ENCODE peak calls at places on chromosome 15, in seven cellular contexts. Z, I, K, S, L, T and F are unnamed samples.

GRCh38 chr15:63373330-63373729 is 8.3 kb downstream of the CA12 start:
- DNase-seq in Z (no peak), I (no peak), K (no peak), S (no peak), L (no peak), T (no peak), F (no peak)

GRCh38 chr15:68310811-68311463 is 33.4 kb downstream of the FEM1B start:
- DNase-seq in Z (no peak), I (no peak), K (no peak), S (no peak), L (peak), T (no peak), F (no peak)

GRCh38 chr15:34335176-34335575 is 2.4 kb downstream of the SLC12A6 start:
- DNase-seq in Z (no peak), I (no peak), K (no peak), S (no peak), L (no peak), T (peak), F (no peak)

GRCh38 chr15:66863382-66864085 is 161.5 kb downstream of the SMAD6 start:
- DNase-seq in Z (no peak), I (peak), K (no peak), S (peak), L (no peak), T (no peak), F (peak)

GRCh38 chr15:31079519-31079918 is 22.0 kb downstream of the TRPM1 start:
- DNase-seq in Z (no peak), I (no peak), K (no peak), S (no peak), L (no peak), T (no peak), F (no peak)

GRCh38 chr15:98525625-98526024 is 122.7 kb upstream of the IGF1R start:
- DNase-seq in Z (no peak), I (peak), K (no peak), S (no peak), L (no peak), T (no peak), F (no peak)

GRCh38 chr15:63250312-63250965 is 27.0 kb upstream of the APH1B start:
- DNase-seq in Z (no peak), I (no peak), K (no peak), S (no peak), L (no peak), T (no peak), F (no peak)

GRCh38 chr15:90421527-90421926 is 33.5 kb downstream of the IQGAP1 start:
- DNase-seq in Z (no peak), I (no peak), K (no peak), S (no peak), L (no peak), T (no peak), F (no peak)

GRCh38 chr15:89419370-89419984 is 76.9 kb downstream of the RHCG start:
- DNase-seq in Z (no peak), I (no peak), K (no peak), S (no peak), L (no peak), T (peak), F (no peak)

GRCh38 chr15:89640245-89640644 is 15.0 kb downstream of the KIF7 start:
- DNase-seq in Z (no peak), I (no peak), K (no peak), S (no peak), L (peak), T (no peak), F (no peak)

GRCh38 chr15:87863152-87863551 is 393.4 kb downstream of the NTRK3 start:
- DNase-seq in Z (no peak), I (no peak), K (no peak), S (no peak), L (no peak), T (no peak), F (no peak)

GRCh38 chr15:29945943-29946591 is 123.8 kb upstream of the TJP1 start:
- DNase-seq in Z (no peak), I (no peak), K (no peak), S (no peak), L (no peak), T (no peak), F (no peak)

GRCh38 chr15:55770261-55770660 is 27.3 kb upstream of the PRTG start:
- DNase-seq in Z (no peak), I (no peak), K (no peak), S (no peak), L (no peak), T (no peak), F (no peak)

GRCh38 chr15:33310481-33311311 is at the start of gene RYR3:
- DNase-seq in Z (no peak), I (peak), K (no peak), S (no peak), L (no peak), T (no peak), F (no peak)

GRCh38 chr15:55250392-55250791 is 39.2 kb downstream of the RAB27A start:
- DNase-seq in Z (peak), I (no peak), K (no peak), S (peak), L (no peak), T (no peak), F (peak)

GRCh38 chr15:59401810-59402569 is 29.3 kb upstream of the MYO1E start:
- DNase-seq in Z (no peak), I (no peak), K (no peak), S (no peak), L (no peak), T (no peak), F (peak)

GRCh38 chr15:83379574-83379973 is 67.6 kb upstream of the SH3GL3 start:
- DNase-seq in Z (no peak), I (no peak), K (peak), S (no peak), L (no peak), T (no peak), F (no peak)

GRCh38 chr15:68492855-68493254 is 60.9 kb upstream of the ITGA11 start:
- DNase-seq in Z (no peak), I (no peak), K (no peak), S (no peak), L (no peak), T (no peak), F (no peak)

GRCh38 chr15:34085746-34086145 is 15.9 kb downstream of the EMC7 start:
- DNase-seq in Z (no peak), I (no peak), K (no peak), S (no peak), L (no peak), T (no peak), F (no peak)

GRCh38 chr15:59262316-59262715 is 55.7 kb downstream of the LDHAL6B start:
- DNase-seq in Z (no peak), I (no peak), K (no peak), S (no peak), L (no peak), T (no peak), F (no peak)

GRCh38 chr15:45187894-45188830 is at the start of gene SHF:
- DNase-seq in Z (no peak), I (peak), K (no peak), S (peak), L (peak), T (peak), F (peak)

GRCh38 chr15:67253517-67254237 is 784 bp downstream of the AAGAB start:
- DNase-seq in Z (no peak), I (no peak), K (no peak), S (no peak), L (no peak), T (no peak), F (no peak)

GRCh38 chr15:83288381-83288801 is 3.9 kb upstream of the BNC1 start:
- DNase-seq in Z (no peak), I (no peak), K (no peak), S (no peak), L (no peak), T (no peak), F (no peak)

GRCh38 chr15:85312486-85312885 is 67.9 kb upstream of the AKAP13 start:
- DNase-seq in Z (no peak), I (no peak), K (no peak), S (no peak), L (no peak), T (no peak), F (no peak)

GRCh38 chr15:67843571-67844387 is 3.9 kb upstream of the RNU6-1 start:
- DNase-seq in Z (no peak), I (peak), K (no peak), S (no peak), L (no peak), T (peak), F (no peak)

GRCh38 chr15:74907277-74907870 is 723 bp upstream of the FAM219B start:
- DNase-seq in Z (no peak), I (no peak), K (no peak), S (no peak), L (no peak), T (no peak), F (no peak)

GRCh38 chr15:51004103-51004536 is 90.6 kb downstream of the TNFAIP8L3 start:
- DNase-seq in Z (no peak), I (no peak), K (no peak), S (no peak), L (no peak), T (no peak), F (no peak)

GRCh38 chr15:90205886-90206285 is 4.8 kb downstream of the SEMA4B start:
- DNase-seq in Z (no peak), I (peak), K (no peak), S (peak), L (no peak), T (no peak), F (no peak)

GRCh38 chr15:90203922-90204321 is 2.8 kb downstream of the SEMA4B start:
- DNase-seq in Z (no peak), I (peak), K (no peak), S (no peak), L (no peak), T (no peak), F (no peak)

GRCh38 chr15:52234596-52235541 is 43.7 kb upstream of the GNB5 start:
- DNase-seq in Z (no peak), I (no peak), K (no peak), S (no peak), L (no peak), T (no peak), F (peak)

GRCh38 chr15:68820205-68820588 is 498 bp downstream of the ANP32A start:
- DNase-seq in Z (no peak), I (peak), K (no peak), S (peak), L (peak), T (peak), F (peak)

GRCh38 chr15:98826658-98827057 is 178.3 kb downstream of the IGF1R start:
- DNase-seq in Z (no peak), I (no peak), K (no peak), S (no peak), L (no peak), T (no peak), F (no peak)

GRCh38 chr15:40749151-40749630 is 5.9 kb downstream of the RMDN3 start:
- DNase-seq in Z (no peak), I (no peak), K (no peak), S (no peak), L (no peak), T (no peak), F (no peak)

GRCh38 chr15:40743921-40744809 is 10.9 kb downstream of the RMDN3 start:
- DNase-seq in Z (no peak), I (peak), K (no peak), S (peak), L (no peak), T (no peak), F (no peak)

GRCh38 chr15:40744810-40745152 is 10.3 kb downstream of the RMDN3 start:
- DNase-seq in Z (no peak), I (peak), K (no peak), S (no peak), L (no peak), T (no peak), F (no peak)

GRCh38 chr15:40747685-40748631 is 7.1 kb downstream of the RMDN3 start:
- DNase-seq in Z (no peak), I (no peak), K (no peak), S (peak), L (no peak), T (no peak), F (no peak)

GRCh38 chr15:40746916-40747418 is 8.1 kb downstream of the RMDN3 start:
- DNase-seq in Z (no peak), I (no peak), K (no peak), S (peak), L (no peak), T (no peak), F (no peak)
- H3K27ac ChIP-seq in Z (no peak), I (no peak), K (no peak), S (no peak), L (no peak), T (no peak), F (no peak)

GRCh38 chr15:81309647-81310460 is 14.1 kb downstream of the STARD5 start:
- DNase-seq in Z (no peak), I (no peak), K (no peak), S (no peak), L (no peak), T (no peak), F (no peak)
- TF ChIP-seq POLR2AphosphoS5 in Z (no peak), I (no peak), K (no peak), S (no peak), L (no peak), T (no peak), F (no peak)

DNA sequence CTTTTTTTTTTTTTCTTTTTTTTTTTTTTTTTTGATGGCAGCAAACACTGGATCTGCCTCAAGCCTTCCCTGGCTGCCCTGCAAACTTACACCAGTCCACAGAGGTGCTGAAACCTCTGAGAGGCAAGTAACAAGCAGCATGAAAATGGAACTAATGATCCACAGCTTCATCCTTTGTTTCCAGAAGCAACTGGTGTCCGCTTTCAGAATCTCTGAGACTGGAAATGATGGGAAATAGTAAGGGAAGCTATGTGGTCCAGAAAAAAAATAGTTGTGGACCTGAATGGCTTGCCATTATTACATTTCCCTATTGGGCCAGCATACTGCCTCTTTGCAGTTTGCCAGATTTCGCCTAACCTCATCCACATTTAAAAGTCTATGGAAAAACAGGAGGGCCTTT is 134.2 kb downstream of the TMCO5A start:
- DNase-seq in Z (no peak), I (no peak), K (no peak), S (no peak), L (no peak), T (no peak), F (no peak)
- H3K27ac ChIP-seq in Z (no peak), I (peak), K (no peak), S (peak), L (peak), T (peak), F (peak)

GRCh38 chr15:70440416-70441138 is 322.8 kb downstream of the UACA start:
- DNase-seq in Z (no peak), I (no peak), K (no peak), S (no peak), L (no peak), T (no peak), F (no peak)

GRCh38 chr15:70438776-70439175 is 324.6 kb downstream of the UACA start:
- DNase-seq in Z (no peak), I (no peak), K (no peak), S (no peak), L (no peak), T (no peak), F (no peak)

GRCh38 chr15:70439880-70440279 is 323.5 kb downstream of the UACA start:
- DNase-seq in Z (no peak), I (no peak), K (no peak), S (no peak), L (no peak), T (no peak), F (no peak)

GRCh38 chr15:70437882-70438331 is 325.5 kb downstream of the UACA start:
- DNase-seq in Z (no peak), I (no peak), K (no peak), S (no peak), L (no peak), T (no peak), F (no peak)

DNA sequence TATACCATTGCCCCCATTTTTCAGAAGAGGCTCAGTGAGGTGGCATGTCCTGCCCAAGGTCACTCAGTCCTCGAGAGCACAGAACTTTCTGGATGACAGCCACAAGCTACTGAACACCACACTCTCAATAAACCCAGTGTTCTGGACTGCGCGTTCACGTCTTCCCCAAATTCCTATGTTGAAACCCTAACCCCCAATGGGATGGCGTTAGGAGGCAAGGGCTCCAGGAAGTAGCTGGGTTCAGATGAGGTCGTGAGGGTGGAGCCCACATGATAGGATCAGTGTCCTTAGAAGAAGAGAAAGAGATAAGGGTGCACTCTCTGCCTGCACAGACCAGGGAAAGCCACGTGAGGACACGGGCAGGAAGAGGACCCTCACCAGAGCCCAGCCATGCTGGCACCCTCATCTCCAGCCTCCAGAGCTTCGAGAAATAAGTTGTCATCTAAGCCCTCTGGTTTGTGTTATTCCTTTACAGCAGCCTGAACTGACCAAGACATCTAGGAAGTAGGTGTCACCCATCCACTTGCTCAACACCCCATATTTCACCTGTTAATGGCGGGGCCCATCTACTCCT is 324.0 kb downstream of the UACA start:
- DNase-seq in Z (no peak), I (no peak), K (no peak), S (no peak), L (no peak), T (no peak), F (no peak)
- TF ChIP-seq POLR2AphosphoS5 in Z (no peak), I (no peak), K (no peak), S (no peak), L (no peak), T (no peak), F (no peak)